ENCODE peak calls at places on chromosomes 4 and X, in nine cellular contexts. G is Calu3, Z is esophagus squamous epithelium, J is WERI-Rb-1, K is endothelial cell, S is fibroblast of lung, B is BJ, N is tibial nerve, P is lower lobe of right lung. M is an unnamed sample.

GRCh38 chr4:144650311-144650820 is 4.4 kb downstream of the HHIP start:
- DNase-seq in G (no peak), Z (no peak), J (no peak), K (no peak), S (no peak), B (no peak), N (no peak), P (no peak), M (no peak)

GRCh38 chr4:122650148-122650547 is 29.3 kb upstream of the IL21 start:
- DNase-seq in G (no peak), Z (no peak), J (no peak), K (no peak), S (no peak), B (no peak), N (no peak), P (no peak), M (no peak)

GRCh38 chr4:146814736-146815135 is 130.9 kb downstream of the TTC29 start:
- DNase-seq in G (no peak), Z (no peak), J (no peak), K (no peak), S (no peak), B (no peak), N (no peak), P (no peak), M (no peak)

GRCh38 chrX:132900631-132901030 is 57.8 kb downstream of the HS6ST2 start:
- DNase-seq in G (no peak), Z (no peak), J (no peak), K (no peak), S (peak; percentile 33), B (no peak), N (no peak), P (no peak), M (no peak)

GRCh38 chr4:80619070-80619674 is 283.6 kb downstream of the CFAP299 start:
- DNase-seq in G (peak; percentile 5), Z (no peak), J (peak; percentile 9), K (peak; percentile 6), S (peak; percentile 5), B (no peak), N (no peak), P (no peak), M (no peak)

GRCh38 chr4:152107736-152108500 is 347.1 kb upstream of the GATB start:
- DNase-seq in G (no peak), Z (no peak), J (no peak), K (no peak), S (no peak), B (no peak), N (no peak), P (no peak), M (no peak)

GRCh38 chr4:189305500-189305899 is 635.2 kb upstream of the FRG1 start:
- DNase-seq in G (no peak), Z (no peak), J (no peak), K (no peak), S (peak; percentile 3), B (no peak), N (no peak), P (no peak), M (no peak)

GRCh38 chr4:125389713-125390112 is 75.0 kb downstream of the FAT4 start:
- DNase-seq in G (no peak), Z (no peak), J (no peak), K (no peak), S (peak; percentile 94), B (peak; percentile 88), N (no peak), P (no peak), M (no peak)

DNA sequence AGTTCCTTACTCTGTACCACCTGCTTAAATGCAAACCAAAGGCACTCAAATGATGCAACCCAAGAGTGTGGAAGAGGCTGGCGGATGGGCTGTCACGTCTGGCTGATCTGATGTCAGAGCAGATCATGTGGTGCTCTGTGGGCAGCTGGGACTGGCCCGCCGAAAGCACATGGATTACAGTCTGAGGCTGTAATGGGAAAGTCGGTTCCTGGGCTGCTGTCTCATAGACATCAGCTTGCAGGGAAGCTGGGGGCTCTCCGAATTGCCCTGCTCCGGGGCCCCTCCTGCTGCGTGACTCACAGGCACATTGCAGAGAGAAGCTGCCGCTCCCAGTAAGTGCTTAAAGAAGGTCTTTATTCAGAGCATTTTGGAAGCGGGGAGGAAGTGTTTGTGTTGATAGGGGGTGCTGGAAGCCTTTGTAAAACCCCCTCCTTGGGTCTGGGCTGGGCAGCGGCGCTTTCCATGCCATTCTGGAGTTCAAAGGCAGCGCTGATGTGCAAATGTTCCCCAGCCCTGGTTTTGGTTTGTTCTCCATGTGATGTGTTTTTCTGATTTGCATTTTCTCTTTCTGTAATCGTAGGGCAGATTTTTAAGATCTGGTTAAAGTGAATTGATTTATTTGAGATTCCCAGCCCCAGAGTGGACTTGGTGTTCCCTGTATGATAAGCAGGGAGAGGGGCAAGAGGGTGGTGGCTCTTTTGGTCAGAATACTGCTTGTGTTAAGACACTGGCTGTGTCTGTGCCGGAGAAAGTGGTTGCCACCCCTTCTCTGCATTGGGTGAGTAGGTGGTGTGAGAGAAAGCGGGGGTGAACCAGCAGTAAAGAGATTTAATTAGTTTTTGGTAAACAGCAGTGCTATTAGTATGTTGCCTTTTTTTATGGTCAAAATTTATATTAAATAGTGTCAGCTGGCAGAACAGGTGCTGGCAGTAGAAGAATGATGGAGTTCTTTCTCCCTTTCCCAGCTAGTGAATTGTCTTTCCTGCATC is 181.3 kb downstream of the LARP7 start:
- DNase-seq in G (peak; percentile 39), Z (no peak), J (peak; percentile 90), K (peak; percentile 53), S (peak; percentile 93), B (peak; percentile 69), N (peak; percentile 57), P (peak; percentile 54), M (peak; percentile 86)
- TF ChIP-seq CTCF in G (no peak), Z (no peak), J (no peak), K (no peak), S (no peak), B (no peak), N (no peak), P (no peak), M (no peak)

DNA sequence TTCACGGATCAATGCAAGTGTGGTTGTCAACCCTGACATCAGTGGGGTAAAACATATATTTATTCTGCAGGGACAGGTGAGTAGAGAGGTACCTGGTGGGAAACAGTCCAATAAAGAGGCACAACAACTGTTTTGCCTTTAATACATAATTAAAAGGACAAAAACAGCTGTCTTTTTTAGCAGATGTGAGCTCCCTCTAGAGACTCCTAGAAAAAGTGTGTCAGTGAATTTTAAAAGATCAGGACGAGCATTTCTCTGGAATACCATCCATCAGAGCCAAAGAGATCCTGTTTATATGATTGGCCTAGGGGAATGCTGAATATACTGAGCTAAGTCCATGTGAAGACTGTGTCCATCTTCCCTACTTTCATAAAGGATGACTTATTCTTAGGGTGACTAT is 58.3 kb downstream of the TMEM144 start:
- DNase-seq in G (no peak), Z (no peak), J (no peak), K (no peak), S (no peak), B (no peak), N (no peak), P (no peak), M (no peak)
- TF ChIP-seq CTCF in G (no peak), Z (no peak), J (no peak), K (no peak), S (no peak), B (no peak), N (no peak), P (no peak), M (no peak)

GRCh38 chr4:158172558-158173258 is at the start of gene GASK1B:
- DNase-seq in G (peak; percentile 28), Z (no peak), J (peak; percentile 52), K (peak; percentile 33), S (peak; percentile 80), B (no peak), N (peak; percentile 23), P (no peak), M (no peak)
- TF ChIP-seq CTCF in G (no peak), Z (peak; percentile 53), J (peak; percentile 53), K (peak; percentile 64), S (peak; percentile 73), B (peak; percentile 71), N (peak; percentile 66), P (peak; percentile 61), M (peak; percentile 45)

GRCh38 chr4:3848323-3848722 is 82.1 kb downstream of the ADRA2C start:
- DNase-seq in G (no peak), Z (no peak), J (no peak), K (no peak), S (no peak), B (no peak), N (no peak), P (no peak), M (no peak)

GRCh38 chr4:3847211-3847940 is 81.2 kb downstream of the ADRA2C start:
- DNase-seq in G (no peak), Z (no peak), J (peak; percentile 68), K (no peak), S (no peak), B (no peak), N (no peak), P (no peak), M (no peak)

GRCh38 chr4:3845744-3846429 is 79.7 kb downstream of the ADRA2C start:
- DNase-seq in G (no peak), Z (no peak), J (no peak), K (no peak), S (no peak), B (no peak), N (no peak), P (no peak), M (no peak)

GRCh38 chr4:3849140-3849539 is 83.0 kb downstream of the ADRA2C start:
- DNase-seq in G (no peak), Z (no peak), J (no peak), K (no peak), S (no peak), B (no peak), N (no peak), P (no peak), M (no peak)

DNA sequence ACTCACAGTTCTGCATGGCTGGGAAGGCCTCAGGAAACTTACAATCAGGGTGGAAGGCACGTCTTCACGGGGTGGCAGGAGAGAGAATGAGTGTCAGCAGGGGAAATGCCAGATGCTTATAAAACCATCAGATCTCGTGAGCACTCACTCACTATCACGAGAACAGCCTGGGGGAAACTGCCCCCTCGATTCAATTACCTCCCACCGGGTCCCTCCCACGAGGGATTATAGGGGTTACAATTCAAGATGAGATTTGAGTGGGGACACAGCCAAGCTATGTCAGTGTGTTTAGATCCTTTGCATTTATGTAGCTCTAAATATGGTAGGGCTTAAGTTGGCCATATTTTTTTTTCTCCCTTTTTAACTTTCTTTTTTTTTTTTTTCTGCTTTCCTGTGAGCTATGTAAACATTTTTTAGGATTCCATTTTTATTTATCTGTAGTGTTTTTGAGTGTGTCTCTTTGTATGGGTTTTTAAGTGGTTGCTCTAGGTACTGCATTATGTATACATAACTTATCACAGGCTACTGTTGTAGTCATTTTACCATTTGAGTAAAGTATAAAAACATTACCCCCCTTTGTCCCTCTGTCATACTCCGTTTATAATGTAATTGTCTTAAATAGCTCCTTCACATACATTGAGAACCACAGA is 79.0 kb downstream of the ADRA2C start:
- DNase-seq in G (no peak), Z (no peak), J (no peak), K (no peak), S (no peak), B (no peak), N (no peak), P (no peak), M (no peak)
- TF ChIP-seq CTCF in G (no peak), Z (no peak), J (no peak), K (no peak), S (no peak), B (no peak), N (no peak), P (no peak), M (peak; percentile 42)